ENCODE peak calls at places on chromosomes 3 and 15, in six cellular contexts. V is CD4-positive, alpha-beta memory T cell; E is sigmoid colon; X is adipocyte; T is psoas muscle; D is right lobe of liver. R is an unnamed sample.
A peak's percentile ranks its signal among the peaks of the same experiment; 100 is the strongest.

GRCh38 chr15:92025717-92026270 is 172.3 kb downstream of the SLCO3A1 start:
- DNase-seq in E (no peak), D (no peak), T (no peak), V (no peak), X (no peak), R (no peak)

GRCh38 chr15:100665570-100665969 is 63.2 kb downstream of the ASB7 start:
- DNase-seq in E (peak; percentile 65), X (peak; percentile 45), V (no peak), D (no peak), T (no peak), R (no peak)

GRCh38 chr3:11480663-11481298 is 162.9 kb downstream of the VGLL4 start:
- DNase-seq in T (no peak), D (no peak), V (no peak), E (peak; percentile 89), X (no peak), R (no peak)

GRCh38 chr3:85427467-85427866 is 468.7 kb downstream of the CADM2 start:
- DNase-seq in D (no peak), X (no peak), E (no peak), V (no peak), T (no peak), R (no peak)

GRCh38 chr3:136336329-136337100 is 86.4 kb downstream of the PCCB start:
- DNase-seq in X (peak; percentile 81), D (no peak), T (no peak), E (no peak), V (no peak), R (no peak)

GRCh38 chr3:52204337-52205073 is 6.5 kb downstream of the ALAS1 start:
- DNase-seq in D (no peak), T (no peak), X (no peak), E (no peak), V (no peak), R (no peak)

GRCh38 chr15:33831646-33832045 is 136.7 kb upstream of the CHRM5 start:
- DNase-seq in T (no peak), X (no peak), V (no peak), E (no peak), D (no peak), R (no peak)

GRCh38 chr3:197302696-197303341 is 4.4 kb upstream of the DLG1 start:
- DNase-seq in T (no peak), D (no peak), V (no peak), X (peak; percentile 56), E (no peak), R (no peak)

GRCh38 chr3:12750223-12750622 is 8.8 kb downstream of the TMEM40 start:
- DNase-seq in E (no peak), T (no peak), X (peak; percentile 78), V (no peak), D (peak; percentile 48), R (no peak)

GRCh38 chr3:159619341-159619885 is 369.2 kb upstream of the IL12A start:
- DNase-seq in E (no peak), T (no peak), D (no peak), X (peak; percentile 74), V (no peak), R (no peak)

GRCh38 chr3:45140392-45140791 is 5.8 kb downstream of the CDCP1 start:
- DNase-seq in T (no peak), D (no peak), V (no peak), X (no peak), E (no peak), R (no peak)

GRCh38 chr15:71892335-71892734 is 82.0 kb downstream of the NR2E3 start:
- DNase-seq in T (no peak), E (no peak), V (no peak), D (no peak), X (no peak), R (no peak)

GRCh38 chr3:125480656-125481374 is 39.2 kb downstream of the SNX4 start:
- DNase-seq in E (no peak), X (peak; percentile 74), D (no peak), V (no peak), T (no peak), R (no peak)

GRCh38 chr3:152261329-152261728 is 7.4 kb upstream of the MBNL1 start:
- DNase-seq in V (no peak), X (no peak), D (no peak), E (no peak), T (no peak), R (no peak)

GRCh38 chr15:70121656-70122297 is 24.1 kb upstream of the TLE3 start:
- DNase-seq in T (peak; percentile 85), X (peak; percentile 51), D (peak; percentile 76), V (no peak), E (peak; percentile 94), R (no peak)

GRCh38 chr15:64050281-64051092 is 4.2 kb upstream of the DAPK2 start:
- DNase-seq in D (no peak), T (no peak), V (no peak), X (no peak), E (no peak), R (no peak)

DNA sequence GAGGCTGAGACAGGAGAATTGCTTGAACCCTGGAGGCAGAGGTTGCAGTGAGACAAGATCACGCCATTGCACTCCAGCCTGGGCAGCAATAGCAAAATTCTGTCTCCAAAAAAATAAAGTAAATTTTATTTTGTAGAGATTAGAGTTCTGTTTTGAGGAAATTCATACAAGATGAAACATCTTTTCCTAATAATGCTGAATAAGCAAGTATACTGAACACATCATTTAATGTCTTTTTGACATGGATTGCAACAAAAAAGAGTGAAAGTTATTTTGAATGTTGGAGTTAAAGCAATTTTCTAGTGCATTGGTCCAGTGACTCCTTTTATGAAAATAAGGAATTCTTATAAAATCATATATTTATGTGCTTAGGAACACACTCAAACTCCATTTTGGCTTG is 20.5 kb downstream of the LCTL start:
- DNase-seq in D (no peak), V (no peak), X (no peak), E (no peak), T (no peak), R (no peak)
- H3K36me3 ChIP-seq in D (no peaks in the 10 kb centered on the region), V (no peaks in the 10 kb centered on the region), X (peaks cover 10% of the 10 kb centered on the region), E (peaks cover 2% of the 10 kb centered on the region), T (no peaks in the 10 kb centered on the region), R (no peaks in the 10 kb centered on the region)

GRCh38 chr3:133610031-133610430 is 36.5 kb downstream of the CDV3 start:
- DNase-seq in X (peak; percentile 65), E (no peak), D (no peak), V (no peak), T (no peak), R (no peak)
- H3K36me3 ChIP-seq in X (peaks cover 42% of the 10 kb centered on the region), E (peaks cover 28% of the 10 kb centered on the region), D (no peaks in the 10 kb centered on the region), V (peaks cover 16% of the 10 kb centered on the region), T (no peaks in the 10 kb centered on the region), R (peaks cover 19% of the 10 kb centered on the region)

DNA sequence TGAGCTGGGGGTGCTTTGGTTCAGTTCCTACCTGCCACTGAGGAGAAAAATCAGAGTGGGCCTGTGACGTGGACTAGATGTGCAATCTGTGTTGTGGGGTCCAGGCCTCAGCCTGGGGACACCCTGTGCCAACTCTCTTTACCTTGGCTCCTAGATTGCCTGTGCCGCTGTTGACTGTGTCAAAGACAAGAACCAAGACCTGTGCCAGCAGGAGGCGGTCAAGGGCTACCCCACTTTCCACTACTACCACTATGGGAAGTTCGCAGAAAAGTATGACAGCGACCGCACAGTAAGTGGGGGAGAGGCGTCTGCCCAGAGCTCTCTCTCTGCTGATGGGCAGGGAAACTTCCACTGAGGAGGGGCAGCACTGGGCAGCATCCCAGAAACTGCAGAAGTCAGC is 40.6 kb upstream of the SEC22A start:
- DNase-seq in V (no peak), D (no peak), X (no peak), T (no peak), E (no peak), R (no peak)
- H3K36me3 ChIP-seq in V (no peaks in the 10 kb centered on the region), D (peaks cover 43% of the 10 kb centered on the region), X (peaks cover 86% of the 10 kb centered on the region), T (no peaks in the 10 kb centered on the region), E (peaks cover 19% of the 10 kb centered on the region), R (no peaks in the 10 kb centered on the region)

GRCh38 chr15:75428152-75428551 is 23.3 kb downstream of the SIN3A start:
- DNase-seq in X (no peak), T (no peak), V (no peak), E (no peak), D (no peak), R (no peak)
- H3K36me3 ChIP-seq in X (peaks cover 37% of the 10 kb centered on the region), T (no peaks in the 10 kb centered on the region), V (peaks cover 31% of the 10 kb centered on the region), E (peaks cover 10% of the 10 kb centered on the region), D (peaks cover 19% of the 10 kb centered on the region), R (peaks cover 53% of the 10 kb centered on the region)

GRCh38 chr3:185067173-185067572 is 85.7 kb downstream of the C3orf70 start:
- DNase-seq in X (no peak), E (no peak), D (no peak), V (no peak), T (no peak), R (no peak)

GRCh38 chr3:185071401-185071800 is 81.5 kb downstream of the C3orf70 start:
- DNase-seq in E (no peak), X (no peak), D (no peak), T (no peak), V (no peak), R (no peak)

GRCh38 chr3:185070491-185071335 is 82.1 kb downstream of the C3orf70 start:
- DNase-seq in V (no peak), D (peak; percentile 28), X (peak; percentile 16), E (no peak), T (no peak), R (no peak)

GRCh38 chr3:185069023-185069422 is 83.8 kb downstream of the C3orf70 start:
- DNase-seq in X (no peak), D (no peak), T (no peak), E (no peak), V (no peak), R (no peak)

GRCh38 chr3:185069583-185070030 is 83.3 kb downstream of the C3orf70 start:
- DNase-seq in T (no peak), X (no peak), E (no peak), V (no peak), D (no peak), R (no peak)
- H3K36me3 ChIP-seq in T (no peaks in the 10 kb centered on the region), X (no peaks in the 10 kb centered on the region), E (no peaks in the 10 kb centered on the region), V (no peaks in the 10 kb centered on the region), D (no peaks in the 10 kb centered on the region), R (no peaks in the 10 kb centered on the region)

R was measured in naive thymus-derived CD4-positive, alpha-beta T cell.